ENCODE peak calls at places on chromosomes 3 and 15, in six cellular contexts. One of them, this sample, is unnamed.

GRCh38 chr3:55720614-55721013 is 233.5 kb upstream of the WNT5A start:
- DNase-seq in WERI-Rb-1: no peak
- DNase-seq in endothelial cell of umbilical vein: no peak
- DNase-seq in tibial nerve: no peak
- DNase-seq in endodermal cell: no peak
- DNase-seq in colonic mucosa: no peak
- DNase-seq in this sample: no peak

GRCh38 chr3:49689046-49689886 is at the start of the genes MST1 and RNF123:
- DNase-seq in WERI-Rb-1: peak; percentile 92
- DNase-seq in endothelial cell of umbilical vein: peak; percentile 92
- DNase-seq in tibial nerve: peak; percentile 78
- DNase-seq in endodermal cell: peak; percentile 98
- DNase-seq in colonic mucosa: peak; percentile 90
- DNase-seq in this sample: peak; percentile 61

GRCh38 chr3:37290551-37290950 is 116.2 kb upstream of the LRRFIP2 start:
- DNase-seq in WERI-Rb-1: no peak
- DNase-seq in endothelial cell of umbilical vein: no peak
- DNase-seq in tibial nerve: no peak
- DNase-seq in endodermal cell: no peak
- DNase-seq in colonic mucosa: no peak
- DNase-seq in this sample: no peak

GRCh38 chr15:76968310-76968709 is 26.6 kb upstream of the PSTPIP1 start:
- DNase-seq in WERI-Rb-1: no peak
- DNase-seq in endothelial cell of umbilical vein: no peak
- DNase-seq in tibial nerve: no peak
- DNase-seq in endodermal cell: peak; percentile 29
- DNase-seq in colonic mucosa: no peak
- DNase-seq in this sample: no peak

GRCh38 chr15:32855942-32856341 is 138.1 kb downstream of the GREM1 start:
- DNase-seq in WERI-Rb-1: no peak
- DNase-seq in endothelial cell of umbilical vein: peak; percentile 94
- DNase-seq in tibial nerve: no peak
- DNase-seq in endodermal cell: peak; percentile 77
- DNase-seq in colonic mucosa: no peak
- DNase-seq in this sample: no peak

GRCh38 chr3:46812237-46812791 is 50.9 kb downstream of the MYL3 start:
- DNase-seq in WERI-Rb-1: no peak
- DNase-seq in endothelial cell of umbilical vein: peak; percentile 57
- DNase-seq in tibial nerve: no peak
- DNase-seq in endodermal cell: peak; percentile 94
- DNase-seq in colonic mucosa: peak; percentile 78
- DNase-seq in this sample: no peak

GRCh38 chr3:43584043-43584826 is 37.6 kb downstream of the ANO10 start:
- DNase-seq in WERI-Rb-1: no peak
- DNase-seq in endothelial cell of umbilical vein: peak; percentile 7
- DNase-seq in tibial nerve: no peak
- DNase-seq in endodermal cell: no peak
- DNase-seq in colonic mucosa: no peak
- DNase-seq in this sample: no peak

GRCh38 chr3:149646181-149646766 is 11.6 kb downstream of the WWTR1 start:
- DNase-seq in WERI-Rb-1: no peak
- DNase-seq in endothelial cell of umbilical vein: peak; percentile 55
- DNase-seq in tibial nerve: no peak
- DNase-seq in endodermal cell: no peak
- DNase-seq in colonic mucosa: no peak
- DNase-seq in this sample: no peak

GRCh38 chr3:50324351-50325144 is 2.0 kb upstream of the HYAL2 start:
- DNase-seq in WERI-Rb-1: peak; percentile 88
- DNase-seq in endothelial cell of umbilical vein: peak; percentile 76
- DNase-seq in tibial nerve: peak; percentile 79
- DNase-seq in endodermal cell: peak; percentile 98
- DNase-seq in colonic mucosa: no peak
- DNase-seq in this sample: no peak

GRCh38 chr3:186772281-186772885 is 11.0 kb upstream of the EIF4A2 start:
- DNase-seq in WERI-Rb-1: no peak
- DNase-seq in endothelial cell of umbilical vein: no peak
- DNase-seq in tibial nerve: no peak
- DNase-seq in endodermal cell: peak; percentile 66
- DNase-seq in colonic mucosa: no peak
- DNase-seq in this sample: no peak

GRCh38 chr3:153163349-153164008 is 1.5 kb downstream of the RAP2B start:
- DNase-seq in WERI-Rb-1: no peak
- DNase-seq in endothelial cell of umbilical vein: peak; percentile 51
- DNase-seq in tibial nerve: peak; percentile 16
- DNase-seq in endodermal cell: no peak
- DNase-seq in colonic mucosa: no peak
- DNase-seq in this sample: no peak

GRCh38 chr3:166283856-166284255 is 446.6 kb upstream of the BCHE start:
- DNase-seq in WERI-Rb-1: no peak
- DNase-seq in endothelial cell of umbilical vein: peak; percentile 85
- DNase-seq in tibial nerve: no peak
- DNase-seq in endodermal cell: no peak
- DNase-seq in colonic mucosa: no peak
- DNase-seq in this sample: no peak

GRCh38 chr15:45314960-45315359 is 62.9 kb downstream of the SLC28A2 start:
- DNase-seq in WERI-Rb-1: no peak
- DNase-seq in endothelial cell of umbilical vein: no peak
- DNase-seq in tibial nerve: no peak
- DNase-seq in endodermal cell: peak; percentile 84
- DNase-seq in colonic mucosa: no peak
- DNase-seq in this sample: no peak

GRCh38 chr3:48662140-48662752 is 440 bp downstream of the CELSR3 start:
- DNase-seq in WERI-Rb-1: no peak
- DNase-seq in endothelial cell of umbilical vein: no peak
- DNase-seq in tibial nerve: no peak
- DNase-seq in endodermal cell: peak; percentile 63
- DNase-seq in colonic mucosa: no peak
- DNase-seq in this sample: no peak

GRCh38 chr3:27686642-27687041 is 35.5 kb downstream of the EOMES start:
- DNase-seq in WERI-Rb-1: no peak
- DNase-seq in endothelial cell of umbilical vein: no peak
- DNase-seq in tibial nerve: no peak
- DNase-seq in endodermal cell: no peak
- DNase-seq in colonic mucosa: no peak
- DNase-seq in this sample: no peak

GRCh38 chr3:195859061-195859845 is 47.5 kb upstream of the MUC4 start:
- DNase-seq in WERI-Rb-1: peak; percentile 53
- DNase-seq in endothelial cell of umbilical vein: peak; percentile 77
- DNase-seq in tibial nerve: peak; percentile 91
- DNase-seq in endodermal cell: peak; percentile 94
- DNase-seq in colonic mucosa: peak; percentile 75
- DNase-seq in this sample: no peak

GRCh38 chr15:89090791-89091666 is 2.8 kb downstream of the ABHD2 start:
- DNase-seq in WERI-Rb-1: no peak
- DNase-seq in endothelial cell of umbilical vein: peak; percentile 85
- DNase-seq in tibial nerve: peak; percentile 62
- DNase-seq in endodermal cell: no peak
- DNase-seq in colonic mucosa: peak; percentile 45
- DNase-seq in this sample: peak; percentile 92
- TF ChIP-seq CTCF in WERI-Rb-1: no peak
- TF ChIP-seq CTCF in endothelial cell of umbilical vein: no peak
- TF ChIP-seq CTCF in tibial nerve: no peak
- TF ChIP-seq CTCF in endodermal cell: no peak
- TF ChIP-seq CTCF in colonic mucosa: no peak
- TF ChIP-seq CTCF in this sample: no peak

DNA sequence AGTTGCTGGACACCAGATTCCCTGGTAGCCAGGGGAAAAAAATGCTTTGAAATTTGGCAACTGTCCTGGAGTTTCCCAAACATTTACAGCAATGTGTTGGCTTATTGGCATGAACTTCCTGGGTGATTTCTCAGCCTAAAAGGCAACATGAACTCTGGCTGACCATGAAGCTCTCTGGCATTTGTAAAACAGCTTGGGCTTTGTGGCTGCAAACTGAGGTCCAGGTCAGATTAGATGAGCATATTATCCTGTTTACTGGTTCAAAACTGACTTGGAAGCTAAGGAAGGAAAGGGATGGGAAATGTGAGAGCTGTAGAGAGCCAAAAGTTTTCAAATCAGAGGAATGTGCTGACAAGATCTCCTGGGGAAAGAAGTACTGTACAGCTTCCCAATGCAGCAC is 139.0 kb downstream of the P3H2 start:
- DNase-seq in WERI-Rb-1: no peak
- DNase-seq in endothelial cell of umbilical vein: peak; percentile 42
- DNase-seq in tibial nerve: peak; percentile 38
- DNase-seq in endodermal cell: no peak
- DNase-seq in colonic mucosa: no peak
- DNase-seq in this sample: peak; percentile 58
- H3K4me3 ChIP-seq in WERI-Rb-1: no peak overlapping the region
- H3K4me3 ChIP-seq in endothelial cell of umbilical vein: no peak overlapping the region
- H3K4me3 ChIP-seq in tibial nerve: no peak overlapping the region
- H3K4me3 ChIP-seq in endodermal cell: no peak overlapping the region
- H3K4me3 ChIP-seq in colonic mucosa: no peak overlapping the region
- H3K4me3 ChIP-seq in this sample: no peak overlapping the region

GRCh38 chr15:28901987-28902745 is 16.4 kb downstream of the APBA2 start:
- DNase-seq in WERI-Rb-1: peak; percentile 40
- DNase-seq in endothelial cell of umbilical vein: no peak
- DNase-seq in tibial nerve: no peak
- DNase-seq in endodermal cell: peak; percentile 80
- DNase-seq in colonic mucosa: no peak
- DNase-seq in this sample: no peak
- TF ChIP-seq CTCF in WERI-Rb-1: peak; percentile 51
- TF ChIP-seq CTCF in endothelial cell of umbilical vein: no peak
- TF ChIP-seq CTCF in tibial nerve: no peak
- TF ChIP-seq CTCF in endodermal cell: peak; percentile 73
- TF ChIP-seq CTCF in colonic mucosa: no peak
- TF ChIP-seq CTCF in this sample: no peak

GRCh38 chr3:121956363-121956762 is 62.2 kb downstream of the SLC15A2 start:
- DNase-seq in WERI-Rb-1: no peak
- DNase-seq in endothelial cell of umbilical vein: no peak
- DNase-seq in tibial nerve: no peak
- DNase-seq in endodermal cell: no peak
- DNase-seq in colonic mucosa: no peak
- DNase-seq in this sample: no peak
- H3K4me3 ChIP-seq in WERI-Rb-1: no peak overlapping the region
- H3K4me3 ChIP-seq in endothelial cell of umbilical vein: no peak overlapping the region
- H3K4me3 ChIP-seq in tibial nerve: no peak overlapping the region
- H3K4me3 ChIP-seq in endodermal cell: no peak overlapping the region
- H3K4me3 ChIP-seq in colonic mucosa: no peak overlapping the region
- H3K4me3 ChIP-seq in this sample: no peak overlapping the region

GRCh38 chr3:126782554-126782953 is 78.5 kb downstream of the CHCHD6 start:
- DNase-seq in WERI-Rb-1: no peak
- DNase-seq in endothelial cell of umbilical vein: peak; percentile 6
- DNase-seq in tibial nerve: peak; percentile 17
- DNase-seq in endodermal cell: no peak
- DNase-seq in colonic mucosa: peak; percentile 71
- DNase-seq in this sample: no peak
- TF ChIP-seq CTCF in WERI-Rb-1: no peak
- TF ChIP-seq CTCF in endothelial cell of umbilical vein: no peak
- TF ChIP-seq CTCF in tibial nerve: no peak
- TF ChIP-seq CTCF in endodermal cell: no peak
- TF ChIP-seq CTCF in colonic mucosa: no peak
- TF ChIP-seq CTCF in this sample: no peak